ENCODE peak calls at places on chromosomes 7 and 10, in six cellular contexts. I is H1, D is HCT116, A is GM12878, K is K562, G is HepG2. U is an unnamed sample.
A peak's percentile ranks its signal among the peaks of the same experiment; 100 is the strongest.

GRCh38 chr7:936131-937054 is 18.1 kb downstream of the ADAP1 start:
- DNase-seq in I (no peak), D (peak; percentile 71), A (peak; percentile 92), K (no peak), G (no peak), U (no peak)

GRCh38 chr7:131072505-131073091 is 255.1 kb upstream of the MKLN1 start:
- DNase-seq in I (no peak), D (no peak), A (no peak), K (peak; percentile 45), G (no peak), U (no peak)

GRCh38 chr7:97116308-97116707 is 1.2 kb upstream of the SDHAF3 start:
- DNase-seq in I (no peak), D (no peak), A (no peak), K (no peak), G (no peak), U (no peak)

GRCh38 chr7:68770649-68771048 is 827.6 kb upstream of the AUTS2 start:
- DNase-seq in I (no peak), D (no peak), A (no peak), K (peak; percentile 19), G (no peak), U (no peak)

GRCh38 chr10:22652988-22653431 is 61.4 kb downstream of the PIP4K2A start:
- DNase-seq in I (no peak), D (no peak), A (no peak), K (no peak), G (no peak), U (no peak)

GRCh38 chr7:140078392-140078791 is 15.6 kb upstream of the PARP12 start:
- DNase-seq in I (no peak), D (no peak), A (no peak), K (no peak), G (no peak), U (no peak)

GRCh38 chr10:77501152-77501845 is 136.3 kb downstream of the KCNMA1 start:
- DNase-seq in I (no peak), D (peak; percentile 41), A (no peak), K (no peak), G (no peak), U (no peak)

GRCh38 chr10:31582365-31583052 is 263.5 kb downstream of the ZEB1 start:
- DNase-seq in I (no peak), D (peak; percentile 19), A (no peak), K (no peak), G (no peak), U (no peak)

GRCh38 chr10:79318369-79318768 is 28.9 kb upstream of the PPIF start:
- DNase-seq in I (no peak), D (no peak), A (no peak), K (no peak), G (no peak), U (no peak)

GRCh38 chr7:24334012-24334411 is 50.0 kb downstream of the NPY start:
- DNase-seq in I (no peak), D (no peak), A (no peak), K (no peak), G (no peak), U (no peak)

GRCh38 chr10:130895172-130895571 is 416.3 kb downstream of the TCERG1L start:
- DNase-seq in I (no peak), D (no peak), A (no peak), K (no peak), G (no peak), U (no peak)

GRCh38 chr10:1153805-1154351 is 97.7 kb downstream of the WDR37 start:
- DNase-seq in I (no peak), D (no peak), A (no peak), K (no peak), G (no peak), U (no peak)

GRCh38 chr10:43177588-43177987 is 39.3 kb downstream of the CSGALNACT2 start:
- DNase-seq in I (no peak), D (no peak), A (no peak), K (no peak), G (no peak), U (no peak)
- H3K36me3 ChIP-seq in I (no peaks in the 10 kb centered on the region), D (peaks cover 2% of the 10 kb centered on the region), A (peaks cover 12% of the 10 kb centered on the region), K (no peaks in the 10 kb centered on the region), G (peaks cover 5% of the 10 kb centered on the region), U (peaks cover 30% of the 10 kb centered on the region)

DNA sequence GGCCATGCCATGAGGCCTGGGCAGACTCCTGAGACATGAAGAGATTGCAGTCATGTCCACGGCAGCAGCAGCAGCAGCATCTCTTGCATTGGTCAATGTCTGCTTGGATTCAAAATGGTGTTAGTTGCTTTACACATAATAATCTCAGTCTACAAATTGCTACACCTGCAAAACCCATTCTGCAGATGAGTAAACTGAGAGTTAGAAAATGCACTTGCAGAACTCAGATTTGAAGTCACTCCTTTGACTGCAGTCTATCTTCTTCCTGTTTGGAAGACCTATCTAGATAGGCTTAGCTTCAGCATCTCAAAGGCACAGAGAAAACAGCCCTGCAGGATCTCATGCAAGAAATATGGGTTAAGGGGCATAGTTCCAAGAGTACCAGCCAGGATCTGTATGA is 350.3 kb downstream of the TNS3 start:
- DNase-seq in I (no peak), D (no peak), A (no peak), K (no peak), G (no peak), U (no peak)
- TF ChIP-seq YY1 in I (no peak), D (no peak), A (no peak), K (no peak), G (no peak), U (no peak)

DNA sequence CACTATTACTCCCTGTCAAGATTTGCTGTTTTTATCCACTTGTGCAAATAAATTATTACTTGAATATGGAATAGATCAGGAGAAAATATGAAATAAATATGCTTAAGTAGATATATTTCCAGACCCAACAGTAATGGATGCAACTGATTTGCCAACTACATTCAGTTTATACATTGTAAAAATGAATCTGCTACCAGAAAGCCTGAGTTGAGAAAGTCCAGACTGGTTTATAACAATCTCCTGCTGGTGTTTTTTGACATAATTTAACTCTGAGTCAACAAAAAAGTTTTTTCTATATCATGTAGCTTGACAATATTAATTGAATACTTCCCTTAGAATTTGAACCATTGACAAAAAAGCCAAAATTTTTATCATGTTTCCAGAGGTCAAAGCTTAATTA is 265.8 kb upstream of the SEMA3D start:
- DNase-seq in I (no peak), D (no peak), A (no peak), K (no peak), G (no peak), U (no peak)
- TF ChIP-seq ZNF274 in I (no peak), D (no peak), A (no peak), K (no peak), G (no peak), U (no peak)

DNA sequence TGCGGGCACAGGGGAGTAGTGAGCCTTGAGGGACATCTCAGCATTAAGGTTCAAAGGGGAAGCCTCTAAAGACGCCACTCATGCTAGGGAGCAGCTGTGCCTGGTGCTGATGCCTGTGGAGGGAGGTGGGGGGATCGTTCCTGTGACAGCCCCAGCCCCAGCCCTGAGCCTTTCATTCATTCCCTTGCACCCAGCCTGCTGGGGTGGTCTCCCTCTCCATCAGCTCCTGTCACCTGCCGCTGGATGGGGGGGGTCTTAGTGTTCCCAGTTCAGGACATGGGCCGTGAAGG is 11.6 kb downstream of the ZNF316 start:
- DNase-seq in I (no peak), D (no peak), A (no peak), K (no peak), G (no peak), U (no peak)
- H3K36me3 ChIP-seq in I (no peaks in the 10 kb centered on the region), D (peaks cover 11% of the 10 kb centered on the region), A (peaks cover 12% of the 10 kb centered on the region), K (peaks cover 88% of the 10 kb centered on the region), G (peaks cover 37% of the 10 kb centered on the region), U (peaks cover 83% of the 10 kb centered on the region)

GRCh38 chr10:99731296-99732032 is 463 bp downstream of the COX15 start:
- DNase-seq in I (no peak), D (no peak), A (no peak), K (no peak), G (no peak), U (no peak)
- TF ChIP-seq YY1 in I (no peak), D (no peak), A (no peak), K (no peak), G (no peak), U (no peak)